ENCODE peak calls at places on chromosomes 13 and 19, in nine cellular contexts. One of them, this sample, is unnamed.

GRCh38 chr19:10823690-10824089 is 12.3 kb downstream of the TMED1 start:
- DNase-seq in T-cell: no peak
- DNase-seq in AG10803: no peak
- DNase-seq in naive thymus-derived CD8-positive, alpha-beta T cell: no peak
- DNase-seq in Daoy: no peak
- DNase-seq in activated naive CD4-positive, alpha-beta T cell treated with anti-CD3 and anti-CD28 coated beads for 36 hours: no peak
- DNase-seq in COLO829: no peak
- DNase-seq in stromal cell of bone marrow: no peak
- DNase-seq in NCI-H1092: no peak
- DNase-seq in this sample: no peak

GRCh38 chr19:57664269-57665127 is 4.2 kb upstream of the ZSCAN4 start:
- DNase-seq in naive thymus-derived CD8-positive, alpha-beta T cell: no peak
- DNase-seq in activated naive CD4-positive, alpha-beta T cell treated with anti-CD3 and anti-CD28 coated beads for 36 hours: peak; percentile 13
- DNase-seq in COLO829: no peak
- DNase-seq in NCI-H1092: peak; percentile 14
- DNase-seq in AG10803: peak; percentile 50
- DNase-seq in T-cell: no peak
- DNase-seq in stromal cell of bone marrow: peak; percentile 36
- DNase-seq in Daoy: peak; percentile 56
- DNase-seq in this sample: peak; percentile 39

GRCh38 chr19:7104783-7105447 is 35.4 kb downstream of the ZNF557 start:
- DNase-seq in stromal cell of bone marrow: no peak
- DNase-seq in Daoy: no peak
- DNase-seq in NCI-H1092: no peak
- DNase-seq in activated naive CD4-positive, alpha-beta T cell treated with anti-CD3 and anti-CD28 coated beads for 36 hours: no peak
- DNase-seq in naive thymus-derived CD8-positive, alpha-beta T cell: no peak
- DNase-seq in AG10803: no peak
- DNase-seq in COLO829: no peak
- DNase-seq in T-cell: no peak
- DNase-seq in this sample: no peak

GRCh38 chr19:11736696-11737095 is 2.0 kb downstream of the ZNF823 start:
- DNase-seq in AG10803: peak; percentile 38
- DNase-seq in Daoy: peak; percentile 46
- DNase-seq in activated naive CD4-positive, alpha-beta T cell treated with anti-CD3 and anti-CD28 coated beads for 36 hours: peak; percentile 9
- DNase-seq in NCI-H1092: no peak
- DNase-seq in T-cell: no peak
- DNase-seq in COLO829: no peak
- DNase-seq in naive thymus-derived CD8-positive, alpha-beta T cell: no peak
- DNase-seq in stromal cell of bone marrow: peak; percentile 25
- DNase-seq in this sample: no peak

GRCh38 chr13:29934531-29935308 is 84.3 kb upstream of the UBL3 start:
- DNase-seq in activated naive CD4-positive, alpha-beta T cell treated with anti-CD3 and anti-CD28 coated beads for 36 hours: peak; percentile 64
- DNase-seq in stromal cell of bone marrow: no peak
- DNase-seq in NCI-H1092: no peak
- DNase-seq in AG10803: no peak
- DNase-seq in naive thymus-derived CD8-positive, alpha-beta T cell: no peak
- DNase-seq in T-cell: no peak
- DNase-seq in Daoy: no peak
- DNase-seq in COLO829: no peak
- DNase-seq in this sample: no peak

GRCh38 chr19:44308011-44308410 is 3.2 kb upstream of the ZNF235 start:
- DNase-seq in NCI-H1092: no peak
- DNase-seq in stromal cell of bone marrow: no peak
- DNase-seq in AG10803: peak; percentile 69
- DNase-seq in COLO829: no peak
- DNase-seq in naive thymus-derived CD8-positive, alpha-beta T cell: no peak
- DNase-seq in activated naive CD4-positive, alpha-beta T cell treated with anti-CD3 and anti-CD28 coated beads for 36 hours: no peak
- DNase-seq in T-cell: no peak
- DNase-seq in Daoy: no peak
- DNase-seq in this sample: no peak

GRCh38 chr19:912181-913079 is 589 bp downstream of the R3HDM4 start:
- DNase-seq in Daoy: no peak
- DNase-seq in AG10803: no peak
- DNase-seq in stromal cell of bone marrow: no peak
- DNase-seq in activated naive CD4-positive, alpha-beta T cell treated with anti-CD3 and anti-CD28 coated beads for 36 hours: peak; percentile 38
- DNase-seq in COLO829: no peak
- DNase-seq in NCI-H1092: no peak
- DNase-seq in naive thymus-derived CD8-positive, alpha-beta T cell: peak; percentile 46
- DNase-seq in T-cell: no peak
- DNase-seq in this sample: no peak

GRCh38 chr19:10915511-10916091 is 12.8 kb downstream of the YIPF2 start:
- DNase-seq in stromal cell of bone marrow: peak; percentile 50
- DNase-seq in Daoy: peak; percentile 92
- DNase-seq in T-cell: no peak
- DNase-seq in NCI-H1092: no peak
- DNase-seq in activated naive CD4-positive, alpha-beta T cell treated with anti-CD3 and anti-CD28 coated beads for 36 hours: no peak
- DNase-seq in COLO829: no peak
- DNase-seq in AG10803: peak; percentile 97
- DNase-seq in naive thymus-derived CD8-positive, alpha-beta T cell: no peak
- DNase-seq in this sample: no peak

GRCh38 chr13:27500806-27501534 is 50.6 kb upstream of the MTIF3 start:
- DNase-seq in T-cell: no peak
- DNase-seq in COLO829: no peak
- DNase-seq in stromal cell of bone marrow: no peak
- DNase-seq in Daoy: peak; percentile 5
- DNase-seq in naive thymus-derived CD8-positive, alpha-beta T cell: no peak
- DNase-seq in activated naive CD4-positive, alpha-beta T cell treated with anti-CD3 and anti-CD28 coated beads for 36 hours: no peak
- DNase-seq in NCI-H1092: no peak
- DNase-seq in AG10803: no peak
- DNase-seq in this sample: no peak

GRCh38 chr13:67383358-67383757 is 153.2 kb upstream of the PCDH9 start:
- DNase-seq in Daoy: no peak
- DNase-seq in T-cell: no peak
- DNase-seq in activated naive CD4-positive, alpha-beta T cell treated with anti-CD3 and anti-CD28 coated beads for 36 hours: no peak
- DNase-seq in COLO829: no peak
- DNase-seq in naive thymus-derived CD8-positive, alpha-beta T cell: no peak
- DNase-seq in AG10803: no peak
- DNase-seq in NCI-H1092: peak; percentile 51
- DNase-seq in stromal cell of bone marrow: no peak
- DNase-seq in this sample: no peak

GRCh38 chr19:50720181-50720920 is 749 bp upstream of the SHANK1 start:
- DNase-seq in AG10803: no peak
- DNase-seq in NCI-H1092: no peak
- DNase-seq in T-cell: no peak
- DNase-seq in stromal cell of bone marrow: no peak
- DNase-seq in Daoy: no peak
- DNase-seq in COLO829: no peak
- DNase-seq in activated naive CD4-positive, alpha-beta T cell treated with anti-CD3 and anti-CD28 coated beads for 36 hours: no peak
- DNase-seq in naive thymus-derived CD8-positive, alpha-beta T cell: no peak
- DNase-seq in this sample: peak; percentile 47

GRCh38 chr13:46575321-46575721 is 22.4 kb downstream of the LRCH1 start:
- DNase-seq in naive thymus-derived CD8-positive, alpha-beta T cell: no peak
- DNase-seq in AG10803: peak; percentile 25
- DNase-seq in NCI-H1092: no peak
- DNase-seq in stromal cell of bone marrow: no peak
- DNase-seq in activated naive CD4-positive, alpha-beta T cell treated with anti-CD3 and anti-CD28 coated beads for 36 hours: peak; percentile 13
- DNase-seq in Daoy: no peak
- DNase-seq in T-cell: no peak
- DNase-seq in COLO829: peak; percentile 65
- DNase-seq in this sample: no peak

GRCh38 chr13:48040059-48040458 is 2.5 kb downstream of the NUDT15 start:
- DNase-seq in NCI-H1092: no peak
- DNase-seq in stromal cell of bone marrow: no peak
- DNase-seq in T-cell: no peak
- DNase-seq in naive thymus-derived CD8-positive, alpha-beta T cell: no peak
- DNase-seq in AG10803: no peak
- DNase-seq in COLO829: no peak
- DNase-seq in Daoy: no peak
- DNase-seq in activated naive CD4-positive, alpha-beta T cell treated with anti-CD3 and anti-CD28 coated beads for 36 hours: no peak
- DNase-seq in this sample: no peak

GRCh38 chr13:74325106-74325505 is 190.9 kb upstream of the KLF12 start:
- DNase-seq in AG10803: peak; percentile 61
- DNase-seq in COLO829: peak; percentile 76
- DNase-seq in naive thymus-derived CD8-positive, alpha-beta T cell: no peak
- DNase-seq in stromal cell of bone marrow: peak; percentile 57
- DNase-seq in Daoy: peak; percentile 57
- DNase-seq in NCI-H1092: peak; percentile 92
- DNase-seq in activated naive CD4-positive, alpha-beta T cell treated with anti-CD3 and anti-CD28 coated beads for 36 hours: no peak
- DNase-seq in T-cell: no peak
- DNase-seq in this sample: no peak

GRCh38 chr13:20553309-20553708 is 13.6 kb upstream of the IFT88 start:
- DNase-seq in naive thymus-derived CD8-positive, alpha-beta T cell: no peak
- DNase-seq in T-cell: no peak
- DNase-seq in COLO829: peak; percentile 94
- DNase-seq in AG10803: peak; percentile 9
- DNase-seq in activated naive CD4-positive, alpha-beta T cell treated with anti-CD3 and anti-CD28 coated beads for 36 hours: no peak
- DNase-seq in Daoy: no peak
- DNase-seq in NCI-H1092: no peak
- DNase-seq in stromal cell of bone marrow: no peak
- DNase-seq in this sample: no peak

GRCh38 chr13:94416454-94417080 is 62.9 kb downstream of the DCT start:
- DNase-seq in stromal cell of bone marrow: no peak
- DNase-seq in activated naive CD4-positive, alpha-beta T cell treated with anti-CD3 and anti-CD28 coated beads for 36 hours: no peak
- DNase-seq in T-cell: no peak
- DNase-seq in Daoy: peak; percentile 25
- DNase-seq in NCI-H1092: peak; percentile 78
- DNase-seq in naive thymus-derived CD8-positive, alpha-beta T cell: no peak
- DNase-seq in COLO829: no peak
- DNase-seq in AG10803: no peak
- DNase-seq in this sample: peak; percentile 7

GRCh38 chr19:47598407-47599349 is 10.3 kb upstream of the BICRA start:
- DNase-seq in AG10803: peak; percentile 95
- DNase-seq in naive thymus-derived CD8-positive, alpha-beta T cell: no peak
- DNase-seq in NCI-H1092: no peak
- DNase-seq in T-cell: no peak
- DNase-seq in Daoy: peak; percentile 95
- DNase-seq in stromal cell of bone marrow: peak; percentile 97
- DNase-seq in activated naive CD4-positive, alpha-beta T cell treated with anti-CD3 and anti-CD28 coated beads for 36 hours: no peak
- DNase-seq in COLO829: peak; percentile 94
- DNase-seq in this sample: peak; percentile 87

GRCh38 chr19:10270616-10271394 is at the start of gene ICAM1:
- DNase-seq in T-cell: peak; percentile 75
- DNase-seq in naive thymus-derived CD8-positive, alpha-beta T cell: peak; percentile 58
- DNase-seq in activated naive CD4-positive, alpha-beta T cell treated with anti-CD3 and anti-CD28 coated beads for 36 hours: peak; percentile 86
- DNase-seq in Daoy: peak; percentile 89
- DNase-seq in stromal cell of bone marrow: peak; percentile 39
- DNase-seq in COLO829: peak; percentile 68
- DNase-seq in AG10803: peak; percentile 39
- DNase-seq in NCI-H1092: no peak
- DNase-seq in this sample: peak; percentile 63

GRCh38 chr13:61414686-61415664 is 674 bp downstream of the PCDH20 start:
- DNase-seq in naive thymus-derived CD8-positive, alpha-beta T cell: no peak
- DNase-seq in Daoy: peak; percentile 39
- DNase-seq in NCI-H1092: peak; percentile 29
- DNase-seq in AG10803: no peak
- DNase-seq in COLO829: peak; percentile 13
- DNase-seq in stromal cell of bone marrow: no peak
- DNase-seq in T-cell: no peak
- DNase-seq in activated naive CD4-positive, alpha-beta T cell treated with anti-CD3 and anti-CD28 coated beads for 36 hours: no peak
- DNase-seq in this sample: peak; percentile 91

GRCh38 chr19:47275866-47276461 is 1.3 kb downstream of the INAFM1 start:
- DNase-seq in T-cell: no peak
- DNase-seq in Daoy: peak; percentile 41
- DNase-seq in naive thymus-derived CD8-positive, alpha-beta T cell: no peak
- DNase-seq in NCI-H1092: no peak
- DNase-seq in activated naive CD4-positive, alpha-beta T cell treated with anti-CD3 and anti-CD28 coated beads for 36 hours: no peak
- DNase-seq in stromal cell of bone marrow: no peak
- DNase-seq in AG10803: peak; percentile 59
- DNase-seq in COLO829: no peak
- DNase-seq in this sample: no peak

GRCh38 chr13:66795636-66796035 is 434.5 kb downstream of the PCDH9 start:
- DNase-seq in stromal cell of bone marrow: no peak
- DNase-seq in naive thymus-derived CD8-positive, alpha-beta T cell: no peak
- DNase-seq in Daoy: no peak
- DNase-seq in T-cell: no peak
- DNase-seq in COLO829: no peak
- DNase-seq in NCI-H1092: no peak
- DNase-seq in activated naive CD4-positive, alpha-beta T cell treated with anti-CD3 and anti-CD28 coated beads for 36 hours: no peak
- DNase-seq in AG10803: no peak
- DNase-seq in this sample: no peak

GRCh38 chr19:55549500-55550320 is 4.4 kb upstream of the SBK3 start:
- DNase-seq in naive thymus-derived CD8-positive, alpha-beta T cell: no peak
- DNase-seq in AG10803: peak; percentile 93
- DNase-seq in NCI-H1092: no peak
- DNase-seq in stromal cell of bone marrow: peak; percentile 80
- DNase-seq in T-cell: no peak
- DNase-seq in COLO829: peak; percentile 50
- DNase-seq in activated naive CD4-positive, alpha-beta T cell treated with anti-CD3 and anti-CD28 coated beads for 36 hours: no peak
- DNase-seq in Daoy: peak; percentile 76
- DNase-seq in this sample: peak; percentile 69

GRCh38 chr19:56333506-56333905 is 18.9 kb upstream of the ZSCAN5A start:
- DNase-seq in T-cell: peak; percentile 28
- DNase-seq in stromal cell of bone marrow: no peak
- DNase-seq in COLO829: peak; percentile 46
- DNase-seq in Daoy: peak; percentile 43
- DNase-seq in NCI-H1092: no peak
- DNase-seq in naive thymus-derived CD8-positive, alpha-beta T cell: peak; percentile 42
- DNase-seq in AG10803: peak; percentile 65
- DNase-seq in activated naive CD4-positive, alpha-beta T cell treated with anti-CD3 and anti-CD28 coated beads for 36 hours: peak; percentile 66
- DNase-seq in this sample: peak; percentile 71

GRCh38 chr13:29713841-29714240 is 118.4 kb upstream of the SLC7A1 start:
- DNase-seq in naive thymus-derived CD8-positive, alpha-beta T cell: no peak
- DNase-seq in Daoy: no peak
- DNase-seq in T-cell: no peak
- DNase-seq in activated naive CD4-positive, alpha-beta T cell treated with anti-CD3 and anti-CD28 coated beads for 36 hours: no peak
- DNase-seq in COLO829: peak; percentile 39
- DNase-seq in AG10803: no peak
- DNase-seq in NCI-H1092: no peak
- DNase-seq in stromal cell of bone marrow: no peak
- DNase-seq in this sample: no peak

GRCh38 chr13:111202745-111203144 is 87.6 kb downstream of the ARHGEF7 start:
- DNase-seq in T-cell: peak; percentile 9
- DNase-seq in activated naive CD4-positive, alpha-beta T cell treated with anti-CD3 and anti-CD28 coated beads for 36 hours: peak; percentile 51
- DNase-seq in Daoy: peak; percentile 43
- DNase-seq in NCI-H1092: no peak
- DNase-seq in stromal cell of bone marrow: peak; percentile 68
- DNase-seq in naive thymus-derived CD8-positive, alpha-beta T cell: peak; percentile 27
- DNase-seq in AG10803: peak; percentile 71
- DNase-seq in COLO829: peak; percentile 43
- DNase-seq in this sample: no peak

GRCh38 chr13:29196409-29197074 is 376.4 kb downstream of the MTUS2 start:
- DNase-seq in NCI-H1092: no peak
- DNase-seq in Daoy: no peak
- DNase-seq in AG10803: no peak
- DNase-seq in activated naive CD4-positive, alpha-beta T cell treated with anti-CD3 and anti-CD28 coated beads for 36 hours: no peak
- DNase-seq in COLO829: no peak
- DNase-seq in T-cell: no peak
- DNase-seq in stromal cell of bone marrow: no peak
- DNase-seq in naive thymus-derived CD8-positive, alpha-beta T cell: no peak
- DNase-seq in this sample: no peak

GRCh38 chr13:28753208-28753892 is 34.6 kb upstream of the SLC46A3 start:
- DNase-seq in stromal cell of bone marrow: peak; percentile 89
- DNase-seq in COLO829: peak; percentile 90
- DNase-seq in AG10803: peak; percentile 96
- DNase-seq in activated naive CD4-positive, alpha-beta T cell treated with anti-CD3 and anti-CD28 coated beads for 36 hours: no peak
- DNase-seq in naive thymus-derived CD8-positive, alpha-beta T cell: no peak
- DNase-seq in NCI-H1092: no peak
- DNase-seq in T-cell: no peak
- DNase-seq in Daoy: peak; percentile 83
- DNase-seq in this sample: peak; percentile 92

GRCh38 chr19:12930002-12930645 is 3.4 kb downstream of the FARSA start:
- DNase-seq in NCI-H1092: no peak
- DNase-seq in AG10803: no peak
- DNase-seq in naive thymus-derived CD8-positive, alpha-beta T cell: no peak
- DNase-seq in COLO829: no peak
- DNase-seq in Daoy: no peak
- DNase-seq in T-cell: no peak
- DNase-seq in activated naive CD4-positive, alpha-beta T cell treated with anti-CD3 and anti-CD28 coated beads for 36 hours: no peak
- DNase-seq in stromal cell of bone marrow: no peak
- DNase-seq in this sample: no peak

GRCh38 chr19:40567750-40568494 is 8.8 kb upstream of the SHKBP1 start:
- DNase-seq in T-cell: no peak
- DNase-seq in COLO829: no peak
- DNase-seq in stromal cell of bone marrow: no peak
- DNase-seq in AG10803: no peak
- DNase-seq in Daoy: no peak
- DNase-seq in NCI-H1092: no peak
- DNase-seq in naive thymus-derived CD8-positive, alpha-beta T cell: no peak
- DNase-seq in activated naive CD4-positive, alpha-beta T cell treated with anti-CD3 and anti-CD28 coated beads for 36 hours: no peak
- DNase-seq in this sample: no peak

GRCh38 chr19:9150650-9151049 is 10.5 kb downstream of the ZNF317 start:
- DNase-seq in T-cell: no peak
- DNase-seq in COLO829: no peak
- DNase-seq in stromal cell of bone marrow: no peak
- DNase-seq in Daoy: no peak
- DNase-seq in NCI-H1092: no peak
- DNase-seq in naive thymus-derived CD8-positive, alpha-beta T cell: no peak
- DNase-seq in activated naive CD4-positive, alpha-beta T cell treated with anti-CD3 and anti-CD28 coated beads for 36 hours: no peak
- DNase-seq in AG10803: no peak
- DNase-seq in this sample: no peak

GRCh38 chr13:22486490-22486889 is 694.3 kb upstream of the SGCG start:
- DNase-seq in activated naive CD4-positive, alpha-beta T cell treated with anti-CD3 and anti-CD28 coated beads for 36 hours: no peak
- DNase-seq in Daoy: no peak
- DNase-seq in stromal cell of bone marrow: no peak
- DNase-seq in NCI-H1092: no peak
- DNase-seq in COLO829: no peak
- DNase-seq in T-cell: no peak
- DNase-seq in AG10803: no peak
- DNase-seq in naive thymus-derived CD8-positive, alpha-beta T cell: no peak
- DNase-seq in this sample: peak; percentile 30